ENCODE peak calls at places on chromosomes 13 and 19, in ten cellular contexts. B is prostate gland, U is AG09309, W is body of pancreas, V is tibial artery, S is lower lobe of right lung, Q is transverse colon, C is psoas muscle, E is H1, X is type B pancreatic cell. O is an unnamed sample.

GRCh38 chr13:44523176-44524017 is 52.7 kb downstream of the TSC22D1 start:
- DNase-seq in Q (no peak), U (peak), B (peak), V (no peak), C (no peak), E (no peak), S (no peak), X (no peak), W (peak), O (peak)

GRCh38 chr13:72959643-72960042 is 99.2 kb upstream of the KLF5 start:
- DNase-seq in W (no peak), E (no peak), V (no peak), Q (no peak), C (no peak), U (no peak), X (no peak), S (no peak), B (no peak), O (peak)

GRCh38 chr19:39845621-39846175 is 481 bp downstream of the FBL start:
- DNase-seq in B (no peak), C (no peak), E (no peak), U (no peak), X (no peak), Q (no peak), W (no peak), V (no peak), S (no peak), O (peak)

GRCh38 chr19:15251749-15252397 is 19.6 kb upstream of the EPHX3 start:
- DNase-seq in X (peak), U (peak), E (peak), S (peak), V (peak), W (peak), Q (peak), B (peak), C (peak), O (peak)

GRCh38 chr19:8209111-8209964 is at the start of gene CERS4:
- DNase-seq in W (peak), S (peak), V (no peak), C (peak), B (peak), E (peak), Q (peak), X (peak), U (no peak), O (no peak)

GRCh38 chr13:68304287-68304893 is 1074.3 kb upstream of the PCDH9 start:
- DNase-seq in V (no peak), U (no peak), Q (no peak), W (no peak), C (no peak), X (no peak), S (no peak), E (no peak), B (no peak), O (peak)

GRCh38 chr13:109401891-109402290 is 384.5 kb downstream of the IRS2 start:
- DNase-seq in C (no peak), W (no peak), E (no peak), S (no peak), B (no peak), X (no peak), U (no peak), Q (no peak), V (no peak), O (no peak)

GRCh38 chr13:52707375-52707774 is 32.2 kb downstream of the CNMD start:
- DNase-seq in X (no peak), B (no peak), U (no peak), C (no peak), Q (no peak), W (no peak), E (no peak), V (no peak), S (no peak), O (no peak)

GRCh38 chr13:113141591-113141950 is 16.9 kb upstream of the PROZ start:
- DNase-seq in E (no peak), U (no peak), Q (no peak), W (no peak), C (no peak), B (no peak), S (peak), X (peak), V (no peak), O (no peak)

GRCh38 chr19:5665781-5666513 is 14.4 kb downstream of the MICOS13 start:
- DNase-seq in S (peak), E (no peak), W (no peak), V (no peak), X (no peak), B (no peak), C (no peak), Q (no peak), U (peak), O (peak)

GRCh38 chr19:1767464-1767933 is 14.2 kb downstream of the ONECUT3 start:
- DNase-seq in E (peak), W (peak), V (no peak), B (no peak), U (no peak), Q (peak), C (no peak), X (no peak), S (no peak), O (peak)

GRCh38 chr13:37364024-37364423 is 234.5 kb downstream of the POSTN start:
- DNase-seq in S (no peak), V (no peak), C (no peak), X (no peak), U (no peak), B (no peak), Q (no peak), W (no peak), E (no peak), O (no peak)

GRCh38 chr13:62357887-62358645 is 942.4 kb upstream of the PCDH20 start:
- DNase-seq in C (no peak), X (no peak), B (no peak), E (no peak), S (no peak), V (no peak), Q (no peak), W (no peak), U (no peak), O (peak)

GRCh38 chr13:24228852-24229458 is 68.4 kb downstream of the SPATA13 start:
- DNase-seq in E (no peak), U (peak), X (no peak), Q (no peak), B (no peak), C (no peak), W (peak), V (no peak), S (no peak), O (peak)

GRCh38 chr13:101626925-101627555 is 174.6 kb downstream of the ITGBL1 start:
- DNase-seq in E (no peak), B (no peak), C (no peak), U (no peak), Q (no peak), X (no peak), W (no peak), S (no peak), V (no peak), O (no peak)

GRCh38 chr13:59643906-59644626 is 519.7 kb downstream of the DIAPH3 start:
- DNase-seq in Q (no peak), V (no peak), C (no peak), U (no peak), S (no peak), W (peak), X (no peak), E (no peak), B (no peak), O (no peak)

GRCh38 chr13:23087884-23088283 is 92.9 kb upstream of the SGCG start:
- DNase-seq in Q (no peak), V (no peak), U (no peak), W (no peak), E (peak), X (no peak), S (no peak), C (no peak), B (no peak), O (no peak)

GRCh38 chr13:40340368-40341085 is 325.9 kb downstream of the FOXO1 start:
- DNase-seq in U (no peak), S (no peak), B (no peak), V (no peak), Q (no peak), E (no peak), W (peak), X (no peak), C (no peak), O (peak)

GRCh38 chr13:24274452-24274971 is 34.9 kb upstream of the C1QTNF9 start:
- DNase-seq in Q (peak), W (no peak), C (no peak), X (no peak), E (no peak), U (no peak), S (no peak), V (no peak), B (no peak), O (no peak)

GRCh38 chr13:39954476-39954875 is 299.0 kb downstream of the COG6 start:
- DNase-seq in E (no peak), S (no peak), W (no peak), V (no peak), B (no peak), C (no peak), U (no peak), X (no peak), Q (no peak), O (no peak)

GRCh38 chr13:71303144-71303543 is 563.9 kb downstream of the DACH1 start:
- DNase-seq in Q (no peak), X (no peak), B (no peak), S (no peak), W (no peak), E (no peak), V (no peak), U (no peak), C (no peak), O (no peak)

GRCh38 chr13:41513600-41513999 is 56.2 kb downstream of the RGCC start:
- DNase-seq in S (no peak), B (no peak), Q (no peak), C (no peak), W (no peak), X (no peak), U (no peak), E (no peak), V (no peak), O (no peak)

GRCh38 chr13:97266328-97266727 is 44.2 kb downstream of the MBNL2 start:
- DNase-seq in B (no peak), X (no peak), E (no peak), W (no peak), S (peak), C (no peak), Q (no peak), V (no peak), U (no peak), O (no peak)

GRCh38 chr13:71320452-71320851 is 546.6 kb downstream of the DACH1 start:
- DNase-seq in B (no peak), V (no peak), X (no peak), E (peak), U (no peak), W (no peak), Q (no peak), S (no peak), C (no peak), O (peak)

GRCh38 chr13:38636756-38637155 is 50.1 kb upstream of the FREM2 start:
- DNase-seq in C (no peak), U (no peak), V (no peak), S (no peak), W (peak), E (no peak), B (no peak), Q (peak), X (no peak), O (no peak)

GRCh38 chr19:932647-933552 is 7.1 kb downstream of the ARID3A start:
- DNase-seq in S (peak), U (peak), X (peak), Q (peak), E (peak), W (peak), B (no peak), C (peak), V (peak), O (peak)

GRCh38 chr13:40316301-40316700 is 350.1 kb downstream of the FOXO1 start:
- DNase-seq in C (no peak), Q (no peak), W (no peak), E (no peak), X (no peak), V (no peak), S (no peak), B (no peak), U (no peak), O (no peak)

GRCh38 chr13:64459778-64460177 is 2770.4 kb downstream of the PCDH9 start:
- DNase-seq in Q (no peak), W (no peak), X (no peak), E (no peak), U (no peak), B (no peak), V (no peak), C (no peak), S (no peak), O (no peak)

GRCh38 chr13:29771247-29771646 is 79.2 kb downstream of the UBL3 start:
- DNase-seq in B (no peak), X (no peak), E (no peak), S (no peak), Q (no peak), V (no peak), W (no peak), U (no peak), C (no peak), O (peak)

GRCh38 chr19:56750658-56751057 is 79.1 kb upstream of the ZNF835 start:
- DNase-seq in Q (no peak), X (no peak), B (no peak), W (no peak), V (no peak), S (no peak), U (no peak), C (no peak), E (no peak), O (no peak)

GRCh38 chr13:51781246-51782022 is 22.5 kb downstream of the DHRS12 start:
- DNase-seq in X (no peak), S (no peak), E (no peak), V (no peak), C (peak), Q (no peak), W (peak), U (no peak), B (no peak), O (peak)

GRCh38 chr19:56942749-56943148 is 102.2 kb upstream of the PEG3 start:
- DNase-seq in E (no peak), U (no peak), X (peak), C (peak), Q (peak), B (no peak), V (no peak), S (peak), W (no peak), O (no peak)

GRCh38 chr19:19490247-19490968 is 24.9 kb downstream of the TSSK6 start:
- DNase-seq in Q (peak), W (peak), V (peak), C (peak), E (peak), X (no peak), S (peak), B (peak), U (peak), O (peak)
- TF ChIP-seq CTCF in Q (peak), W (peak), V (peak), C (peak), E (peak), X (peak), S (peak), B (peak), U (peak), O (peak)

GRCh38 chr19:41376241-41376997 is at the start of gene TMEM91:
- DNase-seq in W (peak), X (no peak), E (peak), C (peak), S (peak), B (peak), V (peak), U (no peak), Q (peak), O (peak)

GRCh38 chr19:41376998-41377365 is 649 bp downstream of the TMEM91 start:
- DNase-seq in S (peak), E (no peak), C (no peak), V (no peak), Q (no peak), U (no peak), W (no peak), B (no peak), X (no peak), O (no peak)

GRCh38 chr19:41373993-41374392 is 2.3 kb upstream of the TMEM91 start:
- DNase-seq in C (peak), Q (peak), B (peak), E (no peak), V (peak), X (no peak), U (peak), S (peak), W (peak), O (peak)

DNA sequence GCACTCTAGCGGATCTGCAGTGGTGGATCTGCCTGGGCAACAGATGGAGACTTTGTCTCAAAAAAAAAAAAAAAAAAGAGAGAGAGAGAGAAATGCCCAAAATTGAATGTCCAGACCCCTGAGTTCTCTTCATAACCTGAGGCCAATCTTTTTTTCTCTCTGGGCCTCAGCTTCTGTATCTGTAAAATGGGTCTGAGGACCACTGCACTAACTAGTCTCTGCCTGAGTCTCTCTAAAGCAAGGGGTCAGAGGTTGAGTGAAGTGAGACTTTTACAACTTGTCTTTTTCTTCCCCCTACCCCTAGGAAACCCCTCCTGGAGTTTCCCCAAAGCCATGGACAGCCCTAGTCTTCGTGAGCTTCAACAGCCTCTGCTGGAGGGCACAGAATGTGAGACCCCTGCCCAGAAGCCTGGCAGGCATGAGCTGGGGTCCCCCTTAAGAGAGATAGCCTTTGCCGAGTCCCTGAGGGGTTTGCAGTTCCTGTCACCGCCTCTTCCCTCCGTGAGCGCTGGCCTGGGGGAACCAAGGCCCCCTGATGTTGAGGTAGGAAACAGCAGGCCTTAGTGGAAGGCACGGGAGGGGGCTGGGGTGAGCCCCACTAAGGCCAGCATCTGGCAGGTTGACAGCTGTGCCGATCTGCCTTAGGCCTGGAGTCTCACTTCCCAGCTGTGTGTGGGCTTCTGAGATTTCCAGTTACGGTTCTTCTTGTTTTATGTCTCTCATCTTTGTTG is 1.8 kb downstream of the TMEM91 start:
- DNase-seq in B (no peak), X (no peak), S (no peak), Q (no peak), U (no peak), E (peak), V (no peak), W (no peak), C (peak), O (no peak)
- TF ChIP-seq CTCF in B (no peak), X (peak), S (peak), Q (no peak), U (no peak), E (peak), V (no peak), W (no peak), C (no peak), O (no peak)

GRCh38 chr19:10653482-10653731 is 739 bp upstream of the ILF3 start:
- DNase-seq in X (no peak), V (no peak), S (no peak), C (no peak), W (no peak), E (no peak), U (no peak), B (no peak), Q (no peak), O (no peak)
- TF ChIP-seq CTCF in X (no peak), V (no peak), S (no peak), C (no peak), W (no peak), E (no peak), U (peak), B (no peak), Q (no peak), O (no peak)

DNA sequence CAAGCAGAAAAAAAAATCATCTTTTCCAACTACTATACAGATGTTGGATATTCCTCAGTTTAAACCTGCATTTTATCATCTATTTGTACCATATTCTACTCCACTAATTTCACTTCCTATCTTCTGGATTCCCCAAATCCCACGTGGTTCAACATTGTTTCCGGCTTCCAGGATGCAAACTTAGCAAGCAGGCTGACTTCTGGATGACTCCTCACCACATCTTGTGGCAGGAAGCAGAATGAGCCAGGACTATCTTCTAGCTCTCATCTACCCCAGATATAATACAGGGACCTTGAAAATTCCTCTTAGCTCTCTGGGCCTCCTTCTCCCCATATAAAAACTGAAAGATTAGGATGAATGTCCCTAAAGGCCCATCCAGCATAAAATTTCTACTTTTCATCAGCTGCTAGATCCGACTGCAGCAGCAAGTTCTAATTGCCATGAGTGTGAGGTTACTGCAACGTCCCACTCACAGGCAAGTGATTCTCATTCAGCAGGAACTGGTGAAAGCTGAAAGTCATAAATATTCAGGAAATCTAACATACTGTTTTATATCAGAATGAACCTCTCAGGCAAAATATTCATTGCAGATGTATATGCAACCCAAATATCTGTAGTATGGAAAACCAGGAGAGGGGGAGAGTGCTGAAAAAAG is 93.4 kb downstream of the KCTD12 start:
- DNase-seq in V (peak), X (no peak), U (peak), B (no peak), W (no peak), Q (no peak), E (no peak), C (no peak), S (no peak), O (no peak)
- TF ChIP-seq CTCF in V (no peak), X (no peak), U (no peak), B (no peak), W (no peak), Q (no peak), E (no peak), C (no peak), S (no peak), O (no peak)

GRCh38 chr19:44846455-44847143 is 502 bp downstream of the NECTIN2 start:
- DNase-seq in X (peak), C (peak), W (peak), U (no peak), Q (peak), S (peak), B (peak), E (peak), V (no peak), O (peak)

GRCh38 chr19:44847144-44848035 is 1.3 kb downstream of the NECTIN2 start:
- DNase-seq in B (peak), Q (peak), W (peak), U (no peak), S (peak), E (peak), V (peak), X (peak), C (peak), O (peak)

GRCh38 chr19:44845286-44845611 is 848 bp upstream of the NECTIN2 start:
- DNase-seq in S (peak), W (no peak), X (no peak), V (peak), E (peak), C (no peak), Q (no peak), B (peak), U (no peak), O (no peak)

GRCh38 chr19:44848036-44848804 is 2.1 kb downstream of the NECTIN2 start:
- DNase-seq in U (no peak), E (peak), Q (no peak), W (peak), B (peak), X (no peak), S (peak), V (peak), C (no peak), O (no peak)

DNA sequence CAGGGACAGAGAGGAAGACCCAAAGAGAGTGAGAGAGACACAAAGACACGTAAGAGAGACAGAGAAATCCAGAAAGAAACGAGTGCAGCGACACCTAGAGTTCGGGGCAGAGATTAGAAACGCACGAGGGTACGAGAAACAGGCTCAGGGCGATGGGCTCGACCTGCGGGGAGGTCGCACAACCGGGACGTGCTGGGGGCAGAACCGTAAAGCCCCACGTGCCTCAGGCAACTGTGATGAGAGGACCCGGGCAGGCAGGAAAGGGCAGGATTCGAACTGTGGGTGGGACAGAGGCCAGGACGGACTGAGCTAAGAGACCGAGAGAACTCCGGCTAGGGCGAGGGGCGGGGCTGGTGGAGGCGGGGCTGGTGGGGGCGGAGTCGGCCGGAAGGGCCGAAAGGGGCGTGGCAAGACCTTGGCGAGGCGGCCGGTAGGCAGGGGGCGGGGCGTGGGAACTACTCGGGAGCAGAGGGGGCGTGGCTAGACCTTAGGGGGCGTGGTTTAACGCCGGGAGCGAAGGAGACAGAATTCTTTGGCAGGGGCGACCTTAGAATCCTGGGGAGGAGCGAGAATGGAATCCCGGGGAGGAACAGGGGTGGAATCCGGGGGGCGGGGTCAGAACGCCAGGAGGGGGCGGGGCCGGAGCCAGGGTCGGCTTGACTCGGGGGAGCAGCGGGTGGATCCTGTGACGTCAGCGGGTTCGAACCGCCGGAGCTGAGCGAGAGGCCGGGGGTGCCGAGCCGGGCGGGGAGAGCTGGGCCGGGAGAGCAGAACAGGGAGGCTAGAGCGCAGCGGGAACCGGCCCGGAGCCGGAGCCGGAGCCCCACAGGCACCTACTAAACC is at the start of gene NECTIN2:
- DNase-seq in V (peak), C (peak), Q (peak), W (peak), B (peak), S (peak), U (peak), E (peak), X (peak), O (peak)
- TF ChIP-seq CTCF in V (peak), C (peak), Q (peak), W (peak), B (peak), S (peak), U (peak), E (peak), X (peak), O (peak)